ENCODE peak calls at places on chromosome 3, in seven cellular contexts. G, A, W, C, M, T and J are unnamed samples.

GRCh38 chr3:69197922-69198540 is 75.6 kb upstream of the LMOD3 start:
- DNase-seq in G (no peak), A (no peak), W (peak), C (peak), M (no peak), T (no peak), J (no peak)

GRCh38 chr3:158659454-158660237 is 12.8 kb downstream of the LXN start:
- DNase-seq in G (peak), A (peak), W (no peak), C (no peak), M (no peak), T (peak), J (no peak)

GRCh38 chr3:10357592-10358308 is 36.8 kb upstream of the SEC13 start:
- DNase-seq in G (peak), A (peak), W (peak), C (peak), M (no peak), T (no peak), J (no peak)

GRCh38 chr3:140816804-140817203 is 124.8 kb upstream of the SLC25A36 start:
- DNase-seq in G (no peak), A (no peak), W (no peak), C (no peak), M (no peak), T (no peak), J (no peak)

GRCh38 chr3:185409957-185410356 is 47.0 kb downstream of the MAP3K13 start:
- DNase-seq in G (no peak), A (no peak), W (no peak), C (no peak), M (no peak), T (no peak), J (no peak)

GRCh38 chr3:42116466-42116865 is 25.3 kb downstream of the TRAK1 start:
- DNase-seq in G (no peak), A (no peak), W (no peak), C (no peak), M (no peak), T (no peak), J (no peak)

GRCh38 chr3:2096196-2096595 is 2.5 kb upstream of the CNTN4 start:
- DNase-seq in G (no peak), A (no peak), W (no peak), C (no peak), M (no peak), T (no peak), J (no peak)

GRCh38 chr3:155455765-155456164 is 162.3 kb upstream of the STRIT1 start:
- DNase-seq in G (no peak), A (no peak), W (no peak), C (no peak), M (no peak), T (no peak), J (no peak)

GRCh38 chr3:127791221-127791913 is 30.9 kb downstream of the MGLL start:
- DNase-seq in G (peak), A (peak), W (no peak), C (peak), M (no peak), T (peak), J (no peak)

GRCh38 chr3:161854232-161854771 is 357.7 kb downstream of the OTOL1 start:
- DNase-seq in G (peak), A (peak), W (no peak), C (no peak), M (no peak), T (no peak), J (no peak)

GRCh38 chr3:32844914-32845313 is 27.1 kb downstream of the TRIM71 start:
- DNase-seq in G (no peak), A (no peak), W (no peak), C (no peak), M (no peak), T (no peak), J (no peak)

GRCh38 chr3:169604568-169604967 is 58.9 kb downstream of the MECOM start:
- DNase-seq in G (no peak), A (peak), W (no peak), C (no peak), M (no peak), T (no peak), J (no peak)

GRCh38 chr3:49937081-49937480 is 2.9 kb upstream of the RBM6 start:
- DNase-seq in G (peak), A (no peak), W (no peak), C (no peak), M (no peak), T (no peak), J (no peak)

GRCh38 chr3:178289544-178290160 is 246.6 kb upstream of the KCNMB2 start:
- DNase-seq in G (no peak), A (peak), W (no peak), C (no peak), M (peak), T (peak), J (no peak)

GRCh38 chr3:188417329-188417728 is 263.4 kb downstream of the LPP start:
- DNase-seq in G (no peak), A (no peak), W (no peak), C (peak), M (no peak), T (no peak), J (no peak)

GRCh38 chr3:129305592-129306091 is 27.0 kb downstream of the HMCES start:
- DNase-seq in G (peak), A (peak), W (peak), C (peak), M (peak), T (peak), J (peak)

GRCh38 chr3:136068708-136069107 is 103.2 kb downstream of the PPP2R3A start:
- DNase-seq in G (no peak), A (no peak), W (no peak), C (no peak), M (no peak), T (no peak), J (no peak)

GRCh38 chr3:41997702-41998551 is 36.0 kb upstream of the ULK4 start:
- DNase-seq in G (no peak), A (peak), W (no peak), C (no peak), M (no peak), T (no peak), J (no peak)

GRCh38 chr3:157999246-157999645 is 107.0 kb downstream of the SHOX2 start:
- DNase-seq in G (no peak), A (no peak), W (no peak), C (no peak), M (no peak), T (no peak), J (no peak)

GRCh38 chr3:178385280-178385952 is 150.8 kb upstream of the KCNMB2 start:
- DNase-seq in G (peak), A (peak), W (no peak), C (no peak), M (no peak), T (no peak), J (no peak)

GRCh38 chr3:19645093-19645492 is 288.9 kb downstream of the EFHB start:
- DNase-seq in G (no peak), A (no peak), W (no peak), C (no peak), M (no peak), T (no peak), J (no peak)

GRCh38 chr3:51830345-51830744 is 31.1 kb upstream of the IQCF2 start:
- DNase-seq in G (no peak), A (no peak), W (no peak), C (no peak), M (no peak), T (no peak), J (no peak)

DNA sequence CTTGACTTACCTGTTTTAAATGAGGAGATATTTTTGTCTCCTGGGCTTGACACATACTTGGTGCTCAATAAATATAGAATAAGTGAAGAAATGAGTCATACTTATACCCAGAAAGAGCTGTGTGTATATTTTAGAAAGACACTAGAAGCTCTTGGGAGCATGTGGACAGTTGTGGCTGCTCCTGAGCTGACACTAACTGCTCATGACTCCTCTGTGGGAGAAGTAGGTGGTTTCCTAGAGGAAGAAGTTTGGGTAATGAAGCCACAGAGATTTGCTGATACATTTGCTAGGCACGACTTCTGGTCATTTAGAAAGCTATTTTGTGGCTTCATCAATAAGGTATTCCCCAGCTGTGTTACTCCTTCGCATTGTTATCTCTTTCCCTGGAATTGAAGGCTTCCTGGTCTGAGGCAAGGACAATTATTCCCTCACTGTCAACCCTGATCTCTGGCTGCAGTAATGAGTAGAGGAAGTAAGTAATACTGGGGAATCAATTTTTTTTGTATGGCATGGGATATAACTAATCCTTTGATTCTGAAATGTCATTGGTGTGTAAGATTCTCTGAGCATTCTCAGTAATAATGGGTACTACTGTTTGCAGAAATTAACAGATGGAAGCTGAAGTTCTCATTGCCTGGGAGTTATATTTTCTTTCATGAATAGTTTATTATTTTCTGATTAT is 79.6 kb upstream of the DCBLD2 start:
- DNase-seq in G (no peak), A (peak), W (no peak), C (no peak), M (no peak), T (no peak), J (no peak)
- H3K4me3 ChIP-seq in G (no peak), A (no peak), W (no peak), C (no peak), M (no peak), T (no peak), J (no peak)

DNA sequence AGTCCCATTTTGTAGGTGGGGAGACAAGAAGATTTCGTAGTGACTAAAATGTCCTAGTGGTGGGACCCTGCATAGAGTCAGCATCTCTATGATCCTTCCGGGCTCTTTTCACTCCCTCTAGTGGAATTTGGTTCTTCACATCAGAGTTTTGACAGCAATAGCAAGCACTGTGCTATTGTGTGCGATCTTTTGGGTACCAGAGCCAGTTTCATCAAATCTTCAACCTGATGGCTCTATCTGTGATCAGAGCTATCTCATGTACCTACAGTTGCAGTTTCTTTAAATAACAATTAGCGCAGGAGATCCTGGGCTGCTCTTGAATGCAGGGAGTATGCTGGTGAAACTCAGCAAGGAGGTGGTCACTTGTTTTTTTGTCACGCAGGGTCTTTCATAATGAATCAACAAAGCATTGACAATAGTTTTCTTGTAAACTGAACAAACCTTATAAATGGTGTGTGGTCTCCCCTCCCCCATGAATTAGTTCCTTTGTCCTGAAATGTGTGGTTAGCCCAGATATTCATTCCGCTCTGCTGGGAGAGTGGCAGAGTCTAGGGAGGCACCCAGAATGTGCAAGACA is 257.2 kb upstream of the SOX2 start:
- DNase-seq in G (no peak), A (no peak), W (no peak), C (no peak), M (no peak), T (no peak), J (no peak)
- TF ChIP-seq CTCF in G (no peak), A (no peak), W (no peak), C (no peak), M (no peak), T (no peak), J (no peak)

GRCh38 chr3:172179680-172180399 is 140.5 kb downstream of the FNDC3B start:
- DNase-seq in G (peak), A (no peak), W (no peak), C (no peak), M (no peak), T (no peak), J (no peak)

GRCh38 chr3:172182797-172183196 is 143.4 kb downstream of the FNDC3B start:
- DNase-seq in G (no peak), A (no peak), W (no peak), C (no peak), M (no peak), T (no peak), J (no peak)

GRCh38 chr3:172177803-172178316 is 138.5 kb downstream of the FNDC3B start:
- DNase-seq in G (no peak), A (no peak), W (no peak), C (no peak), M (no peak), T (no peak), J (no peak)

GRCh38 chr3:172181936-172182708 is 142.7 kb downstream of the FNDC3B start:
- DNase-seq in G (no peak), A (peak), W (no peak), C (no peak), M (no peak), T (no peak), J (no peak)

GRCh38 chr3:172180473-172180872 is 141.1 kb downstream of the FNDC3B start:
- DNase-seq in G (no peak), A (no peak), W (no peak), C (no peak), M (no peak), T (no peak), J (no peak)
- H3K27ac ChIP-seq in G (peak), A (peak), W (no peak), C (no peak), M (no peak), T (no peak), J (no peak)

GRCh38 chr3:71453319-71453718 is 130.2 kb downstream of the FOXP1 start:
- DNase-seq in G (no peak), A (no peak), W (no peak), C (no peak), M (no peak), T (no peak), J (no peak)
- H3K4me3 ChIP-seq in G (no peak), A (no peak), W (no peak), C (no peak), M (no peak), T (no peak), J (no peak)

DNA sequence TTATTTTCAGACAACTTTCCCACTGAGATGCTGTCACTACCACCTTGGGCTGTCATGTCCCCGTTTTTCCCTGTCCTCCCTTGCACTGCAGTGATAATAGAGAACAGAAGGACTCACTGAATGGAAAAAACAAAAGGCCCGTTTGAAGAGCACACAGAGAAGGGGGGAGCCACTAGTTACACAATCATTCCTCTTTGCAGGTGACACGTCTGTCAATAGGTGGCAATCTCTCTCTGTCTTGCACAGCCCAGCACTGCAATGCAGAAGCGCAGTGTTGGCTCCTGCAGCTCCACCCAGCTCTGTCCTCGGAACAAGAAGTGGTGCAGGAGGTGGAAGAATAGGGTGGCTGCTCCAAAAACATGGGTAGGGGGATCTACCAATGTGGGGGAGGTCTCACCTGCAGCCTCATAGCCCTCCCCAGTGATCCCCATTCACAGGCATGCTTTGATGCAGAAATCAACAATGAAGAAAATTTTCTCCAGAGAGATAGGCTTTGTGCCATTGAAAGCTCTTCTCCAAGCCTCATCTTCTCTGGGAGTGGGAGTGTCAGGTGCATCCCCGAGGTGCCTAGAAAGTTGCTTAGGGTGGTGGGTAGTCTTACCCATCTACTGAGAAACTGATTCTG is 31.8 kb downstream of the FSTL1 start:
- DNase-seq in G (peak), A (peak), W (peak), C (no peak), M (no peak), T (no peak), J (no peak)
- TF ChIP-seq CTCF in G (peak), A (peak), W (peak), C (peak), M (peak), T (no peak), J (no peak)

GRCh38 chr3:66482005-66482404 is 18.8 kb downstream of the LRIG1 start:
- DNase-seq in G (no peak), A (no peak), W (no peak), C (no peak), M (no peak), T (no peak), J (no peak)

GRCh38 chr3:66479532-66479947 is 21.3 kb downstream of the LRIG1 start:
- DNase-seq in G (no peak), A (no peak), W (no peak), C (no peak), M (no peak), T (no peak), J (no peak)

GRCh38 chr3:66480666-66481065 is 20.2 kb downstream of the LRIG1 start:
- DNase-seq in G (no peak), A (peak), W (no peak), C (no peak), M (no peak), T (no peak), J (no peak)

GRCh38 chr3:66483006-66483928 is 17.6 kb downstream of the LRIG1 start:
- DNase-seq in G (no peak), A (peak), W (no peak), C (no peak), M (peak), T (peak), J (peak)

DNA sequence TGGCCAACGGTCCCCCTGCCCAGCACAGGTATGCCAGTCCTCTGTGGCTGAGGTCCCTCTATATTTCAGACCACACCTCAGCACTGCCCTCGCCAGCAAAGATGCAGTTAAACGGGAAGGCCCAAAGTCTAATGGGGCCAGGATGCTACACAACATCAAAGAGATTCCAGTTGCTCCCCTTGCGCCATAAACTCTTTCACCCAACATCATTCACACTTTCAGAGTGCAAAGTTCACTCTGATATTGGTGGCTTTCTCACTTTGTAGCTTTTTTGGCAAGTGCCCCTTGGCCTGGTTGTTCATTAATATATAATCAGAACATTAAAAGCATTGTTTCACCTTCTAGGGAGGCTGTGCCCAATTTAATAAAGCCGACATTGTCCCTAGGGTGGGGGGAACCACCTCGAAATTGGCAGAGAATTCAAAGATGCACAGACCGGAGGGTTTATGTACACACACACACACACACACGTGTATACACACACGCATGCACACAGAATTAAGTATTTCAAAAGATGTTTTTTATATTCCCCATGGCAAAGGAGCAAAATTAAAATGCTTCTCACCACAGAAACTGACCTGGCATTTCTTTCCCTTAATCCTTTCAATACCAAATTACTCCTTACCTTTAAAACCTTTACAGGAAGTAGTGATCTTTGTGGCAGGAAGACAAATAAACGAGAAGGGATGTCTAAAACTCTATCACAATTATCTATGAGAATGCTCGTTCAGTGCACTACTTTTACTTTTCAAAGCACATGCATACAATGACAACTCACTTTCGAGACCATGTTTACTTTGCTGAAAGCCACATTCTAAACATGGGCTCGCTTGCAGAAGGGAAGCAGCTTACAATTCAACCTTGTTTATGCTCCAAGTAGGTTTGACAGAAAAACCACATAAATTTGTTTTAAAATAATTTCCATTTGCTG is 19.5 kb downstream of the LRIG1 start:
- DNase-seq in G (no peak), A (no peak), W (no peak), C (no peak), M (no peak), T (no peak), J (no peak)
- H3K27ac ChIP-seq in G (peak), A (no peak), W (peak), C (peak), M (no peak), T (peak), J (peak)

GRCh38 chr3:71721002-71721401 is 4.2 kb downstream of the EIF4E3 start:
- DNase-seq in G (no peak), A (no peak), W (no peak), C (no peak), M (no peak), T (no peak), J (no peak)

GRCh38 chr3:71724171-71724453 is 1.1 kb downstream of the EIF4E3 start:
- DNase-seq in G (no peak), A (no peak), W (no peak), C (no peak), M (no peak), T (no peak), J (no peak)

GRCh38 chr3:71722693-71723092 is 2.5 kb downstream of the EIF4E3 start:
- DNase-seq in G (no peak), A (no peak), W (no peak), C (no peak), M (no peak), T (no peak), J (no peak)

GRCh38 chr3:71723452-71724170 is 1.6 kb downstream of the EIF4E3 start:
- DNase-seq in G (no peak), A (no peak), W (peak), C (no peak), M (no peak), T (no peak), J (no peak)

GRCh38 chr3:71721721-71722157 is 3.5 kb downstream of the EIF4E3 start:
- DNase-seq in G (no peak), A (no peak), W (no peak), C (no peak), M (no peak), T (no peak), J (no peak)
- H3K4me3 ChIP-seq in G (no peak), A (no peak), W (no peak), C (no peak), M (no peak), T (no peak), J (no peak)